ENCODE peak calls at places on chromosomes 12 and 14, in four cellular contexts. K is uterus, P is tibial artery, X is ovary. M is an unnamed sample.
A peak's percentile ranks its signal among the peaks of the same experiment; 100 is the strongest.

GRCh38 chr14:50335389-50335788 is 23.3 kb downstream of the DMAC2L start:
- DNase-seq in K (peak; percentile 74), P (peak; percentile 79), X (peak; percentile 47), M (no peak)

GRCh38 chr12:15796493-15797141 is 7.4 kb upstream of the EPS8 start:
- DNase-seq in K (no peak), P (no peak), X (no peak), M (no peak)

GRCh38 chr12:73514672-73515071 is 1023.0 kb upstream of the ATXN7L3B start:
- DNase-seq in K (no peak), P (no peak), X (no peak), M (no peak)

GRCh38 chr12:94834036-94834625 is 169.4 kb downstream of the NDUFA12 start:
- DNase-seq in K (no peak), P (no peak), X (no peak), M (no peak)

GRCh38 chr14:20490563-20490962 is 14.8 kb upstream of the RNASE10 start:
- DNase-seq in K (no peak), P (no peak), X (no peak), M (no peak)

GRCh38 chr12:102833687-102834435 is 83.2 kb downstream of the PAH start:
- DNase-seq in K (no peak), P (no peak), X (no peak), M (no peak)

GRCh38 chr12:86623267-86623666 is 367.1 kb upstream of the MGAT4C start:
- DNase-seq in K (no peak), P (no peak), X (no peak), M (no peak)

GRCh38 chr12:76020731-76021672 is 10.6 kb downstream of the PHLDA1 start:
- DNase-seq in K (peak; percentile 25), P (no peak), X (no peak), M (no peak)

GRCh38 chr12:57835366-57836288 is 10.9 kb downstream of the CTDSP2 start:
- DNase-seq in K (no peak), P (no peak), X (no peak), M (no peak)

GRCh38 chr12:3777206-3777809 is 24.4 kb upstream of the CRACR2A start:
- DNase-seq in K (no peak), P (no peak), X (no peak), M (no peak)

GRCh38 chr12:116832353-116832752 is 48.9 kb downstream of the HRK start:
- DNase-seq in K (no peak), P (no peak), X (no peak), M (no peak)

GRCh38 chr14:36513012-36513420 is 7.0 kb downstream of the NKX2-1 start:
- DNase-seq in K (no peak), P (no peak), X (no peak), M (no peak)
- H3K4me3 ChIP-seq in K (no peak overlapping the region), P (no peak overlapping the region), X (no peak overlapping the region), M (no peak overlapping the region)

GRCh38 chr12:100200450-100201181 is at the start of gene ACTR6:
- DNase-seq in K (peak; percentile 96), P (peak; percentile 96), X (peak; percentile 96), M (peak; percentile 91)

GRCh38 chr12:100197486-100197885 is 3.1 kb upstream of the ACTR6 start:
- DNase-seq in K (no peak), P (no peak), X (no peak), M (no peak)

GRCh38 chr12:100199023-100199346 is 1.6 kb upstream of the ACTR6 start:
- DNase-seq in K (no peak), P (no peak), X (no peak), M (no peak)

GRCh38 chr12:100201604-100202423 is 1.2 kb downstream of the ACTR6 start:
- DNase-seq in K (no peak), P (no peak), X (no peak), M (no peak)

DNA sequence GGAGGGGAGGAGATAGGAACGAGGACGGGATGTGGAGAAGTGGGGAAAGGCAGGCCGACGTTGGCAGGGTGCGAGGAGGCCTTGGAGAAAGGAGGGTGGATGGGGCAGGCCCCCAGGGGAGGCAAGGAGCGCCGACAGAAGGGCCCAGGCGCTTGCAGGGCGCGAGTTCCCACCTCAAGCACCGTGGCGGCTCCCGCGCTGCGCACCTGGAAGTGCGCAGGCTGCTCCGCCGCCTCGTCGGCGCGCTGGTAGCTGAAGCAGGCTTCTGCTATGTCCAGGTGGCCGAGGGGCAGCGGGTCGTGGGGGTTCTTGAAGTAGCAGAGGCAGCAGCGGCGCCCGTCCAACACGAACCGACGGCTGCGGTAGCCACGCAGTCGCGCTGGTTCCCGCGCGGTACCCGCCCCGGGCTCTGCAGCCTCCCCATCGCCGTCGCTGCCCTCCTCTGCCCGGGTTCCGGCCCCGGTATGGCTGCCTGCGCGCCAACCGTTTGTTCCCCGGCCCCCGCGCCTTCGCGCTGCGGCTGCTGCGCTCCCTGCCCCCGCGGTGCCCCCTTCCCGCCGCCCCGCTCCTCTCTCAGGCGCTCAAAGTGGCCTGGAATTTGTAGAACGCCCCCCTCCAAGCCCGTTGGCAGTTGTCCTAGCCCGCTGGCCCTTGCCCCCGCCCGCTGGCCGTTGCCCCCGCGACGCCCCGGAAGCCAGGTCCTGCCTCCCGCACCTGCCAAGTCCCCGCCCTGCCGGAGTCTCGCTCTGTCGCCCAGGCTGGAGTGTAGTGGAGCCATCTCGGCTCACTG is 1.1 kb upstream of the ACTR6 start:
- DNase-seq in K (peak; percentile 61), P (peak; percentile 86), X (peak; percentile 60), M (peak; percentile 35)
- TF ChIP-seq CTCF in K (no peak), P (no peak), X (no peak), M (no peak)

DNA sequence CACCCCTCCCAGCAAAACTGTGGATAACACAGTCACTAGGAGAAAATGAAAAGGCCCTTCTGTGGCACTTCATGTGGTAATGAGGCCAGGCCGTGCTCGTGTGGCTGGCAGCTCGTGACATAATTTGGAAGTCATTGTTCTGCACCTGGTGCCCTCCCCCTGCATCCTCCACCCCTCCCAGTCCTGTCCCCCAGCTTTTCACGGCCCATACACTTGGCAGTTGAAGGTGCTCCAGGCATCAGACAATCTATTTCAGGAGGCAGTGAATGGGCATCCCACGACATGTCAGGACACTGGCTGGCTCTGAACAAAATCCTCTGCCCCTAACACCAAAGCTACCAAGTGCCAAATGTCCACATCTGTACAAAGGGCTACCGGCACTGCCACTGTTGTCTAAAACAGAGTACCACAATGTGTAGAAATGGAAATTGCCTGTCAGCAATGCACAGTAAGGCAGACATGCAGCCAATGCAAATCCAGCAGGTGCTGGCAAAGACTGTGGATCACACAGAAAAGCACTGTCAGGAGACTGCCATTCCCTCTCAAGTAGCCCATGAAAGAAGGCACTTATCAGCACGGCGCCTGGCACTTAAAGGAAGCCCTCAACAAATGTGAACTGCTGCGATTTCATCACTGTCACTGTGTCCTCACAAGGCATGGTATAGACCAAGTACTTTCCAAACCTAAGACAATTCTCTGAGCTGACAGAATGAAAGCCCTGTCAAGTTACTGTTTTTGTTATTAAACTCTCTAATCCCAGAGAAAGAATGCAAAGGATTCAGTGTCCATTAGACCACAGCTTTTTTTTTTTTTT is 39.1 kb downstream of the CORO1C start:
- DNase-seq in K (no peak), P (no peak), X (no peak), M (peak; percentile 76)
- H3K4me3 ChIP-seq in K (no peak overlapping the region), P (peak overlapping the region; percentile 30), X (no peak overlapping the region), M (peak overlapping the region; percentile 40)

GRCh38 chr12:67827820-67828383 is 161.3 kb upstream of the IFNG-AS1 start:
- DNase-seq in K (peak; percentile 21), P (no peak), X (peak; percentile 13), M (peak; percentile 59)
- TF ChIP-seq CTCF in K (no peak), P (no peak), X (no peak), M (no peak)

GRCh38 chr12:107411792-107412535 is 273.6 kb upstream of the PWP1 start:
- DNase-seq in K (no peak), P (no peak), X (no peak), M (no peak)
- H3K4me3 ChIP-seq in K (no peak overlapping the region), P (no peak overlapping the region), X (no peak overlapping the region), M (no peak overlapping the region)

GRCh38 chr12:131591136-131591535 is 119.8 kb upstream of the SFSWAP start:
- DNase-seq in K (no peak), P (no peak), X (no peak), M (no peak)
- TF ChIP-seq CTCF in K (no peak), P (no peak), X (no peak), M (no peak)

DNA sequence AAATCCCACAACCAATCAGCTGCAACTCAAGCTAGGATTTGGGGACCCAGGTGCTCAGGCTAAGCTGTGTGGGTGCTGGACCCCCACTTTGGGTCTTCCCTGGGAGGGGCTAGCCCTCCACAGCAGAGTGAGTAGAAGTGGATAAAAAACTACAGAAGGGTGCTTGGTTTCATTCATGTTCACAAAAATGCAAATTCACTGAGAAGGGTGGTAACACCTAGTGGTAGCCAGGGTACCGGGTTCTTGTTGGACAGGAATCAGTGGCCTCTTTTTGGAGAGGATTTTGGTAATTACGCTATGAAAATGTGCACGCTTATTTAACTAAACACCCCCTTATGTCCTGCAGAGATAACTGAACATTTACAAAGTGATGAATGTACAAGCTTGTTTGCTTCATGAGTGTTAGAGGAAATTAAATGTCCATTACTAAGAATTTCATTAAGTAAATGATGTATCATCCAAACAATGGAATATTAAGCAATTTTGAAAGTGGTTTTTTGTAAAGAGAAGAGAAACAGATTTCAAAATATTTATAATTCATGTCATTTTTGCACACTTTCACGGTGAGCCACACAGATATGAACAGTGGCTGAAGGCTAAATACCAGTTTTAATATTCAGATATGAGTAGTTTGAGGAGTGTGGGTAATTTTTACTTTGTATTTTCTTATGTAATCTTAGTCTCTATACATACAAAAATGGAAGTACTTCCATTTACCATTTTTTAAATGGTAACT is 78.3 kb downstream of the DDX51 start:
- DNase-seq in K (no peak), P (no peak), X (no peak), M (no peak)
- H3K4me3 ChIP-seq in K (no peak overlapping the region), P (no peak overlapping the region), X (no peak overlapping the region), M (no peak overlapping the region)

GRCh38 chr12:96617178-96617577 is 127.8 kb downstream of the CFAP54 start:
- DNase-seq in K (no peak), P (no peak), X (no peak), M (no peak)
- TF ChIP-seq CTCF in K (no peak), P (no peak), X (no peak), M (no peak)